ENCODE peak calls at places on chromosomes 2 and 18, in five cellular contexts. One of them, this sample, is unnamed.

GRCh38 chr18:45449761-45450227 is 165.5 kb upstream of the SLC14A2 start:
- DNase-seq in GM12892: no peak
- DNase-seq in A549: no peak
- DNase-seq in IMR-90: no peak
- DNase-seq in suprapubic skin: no peak
- DNase-seq in this sample: no peak

GRCh38 chr2:39265315-39265714 is 21.5 kb upstream of the CDKL4 start:
- DNase-seq in GM12892: no peak
- DNase-seq in A549: no peak
- DNase-seq in IMR-90: no peak
- DNase-seq in suprapubic skin: no peak
- DNase-seq in this sample: no peak

GRCh38 chr2:142742301-142743214 is 134.9 kb upstream of the KYNU start:
- DNase-seq in GM12892: no peak
- DNase-seq in A549: peak
- DNase-seq in IMR-90: peak
- DNase-seq in suprapubic skin: no peak
- DNase-seq in this sample: no peak

GRCh38 chr2:41832218-41832617 is 215.6 kb upstream of the PKDCC start:
- DNase-seq in GM12892: no peak
- DNase-seq in A549: no peak
- DNase-seq in IMR-90: no peak
- DNase-seq in suprapubic skin: no peak
- DNase-seq in this sample: no peak

GRCh38 chr18:41845563-41845962 is 109.5 kb upstream of the PIK3C3 start:
- DNase-seq in GM12892: no peak
- DNase-seq in A549: no peak
- DNase-seq in IMR-90: no peak
- DNase-seq in suprapubic skin: no peak
- DNase-seq in this sample: no peak

GRCh38 chr2:111919362-111919761 is 21.0 kb downstream of the MERTK start:
- DNase-seq in GM12892: no peak
- DNase-seq in A549: no peak
- DNase-seq in IMR-90: no peak
- DNase-seq in suprapubic skin: no peak
- DNase-seq in this sample: no peak

GRCh38 chr18:47036298-47036874 is 965 bp upstream of the ELOA2 start:
- DNase-seq in GM12892: no peak
- DNase-seq in A549: peak
- DNase-seq in IMR-90: peak
- DNase-seq in suprapubic skin: no peak
- DNase-seq in this sample: no peak

GRCh38 chr2:3739313-3739712 is 35.9 kb downstream of the DCDC2C start:
- DNase-seq in GM12892: no peak
- DNase-seq in A549: no peak
- DNase-seq in IMR-90: no peak
- DNase-seq in suprapubic skin: no peak
- DNase-seq in this sample: no peak

GRCh38 chr2:46769809-46770208 is 145.8 kb downstream of the MCFD2 start:
- DNase-seq in GM12892: no peak
- DNase-seq in A549: peak
- DNase-seq in IMR-90: peak
- DNase-seq in suprapubic skin: no peak
- DNase-seq in this sample: no peak

GRCh38 chr2:215880970-215881369 is 132.4 kb downstream of the MREG start:
- DNase-seq in GM12892: no peak
- DNase-seq in A549: no peak
- DNase-seq in IMR-90: peak
- DNase-seq in suprapubic skin: no peak
- DNase-seq in this sample: no peak

GRCh38 chr2:23757686-23758433 is 169.1 kb downstream of the ATAD2B start:
- DNase-seq in GM12892: no peak
- DNase-seq in A549: peak
- DNase-seq in IMR-90: peak
- DNase-seq in suprapubic skin: no peak
- DNase-seq in this sample: peak

GRCh38 chr2:172461591-172462392 is 34.4 kb downstream of the ITGA6 start:
- DNase-seq in GM12892: peak
- DNase-seq in A549: peak
- DNase-seq in IMR-90: peak
- DNase-seq in suprapubic skin: no peak
- DNase-seq in this sample: no peak

GRCh38 chr2:217393585-217394032 is 533.7 kb upstream of the TNP1 start:
- DNase-seq in GM12892: no peak
- DNase-seq in A549: peak
- DNase-seq in IMR-90: peak
- DNase-seq in suprapubic skin: peak
- DNase-seq in this sample: no peak

GRCh38 chr2:144509001-144509545 is 10.8 kb downstream of the ZEB2 start:
- DNase-seq in GM12892: no peak
- DNase-seq in A549: no peak
- DNase-seq in IMR-90: no peak
- DNase-seq in suprapubic skin: no peak
- DNase-seq in this sample: no peak

GRCh38 chr18:136433-136832 is 21.9 kb upstream of the USP14 start:
- DNase-seq in GM12892: no peak
- DNase-seq in A549: peak
- DNase-seq in IMR-90: no peak
- DNase-seq in suprapubic skin: no peak
- DNase-seq in this sample: peak

GRCh38 chr2:175004980-175005832 is at the start of gene CHN1:
- DNase-seq in GM12892: peak
- DNase-seq in A549: peak
- DNase-seq in IMR-90: peak
- DNase-seq in suprapubic skin: peak
- DNase-seq in this sample: peak

GRCh38 chr2:98480598-98480997 is 35.9 kb downstream of the INPP4A start:
- DNase-seq in GM12892: no peak
- DNase-seq in A549: no peak
- DNase-seq in IMR-90: no peak
- DNase-seq in suprapubic skin: no peak
- DNase-seq in this sample: no peak

GRCh38 chr2:10135296-10136089 is 13.0 kb downstream of the RRM2 start:
- DNase-seq in GM12892: no peak
- DNase-seq in A549: peak
- DNase-seq in IMR-90: peak
- DNase-seq in suprapubic skin: no peak
- DNase-seq in this sample: peak

GRCh38 chr18:61173579-61173978 is 159.7 kb upstream of the CDH20 start:
- DNase-seq in GM12892: no peak
- DNase-seq in A549: no peak
- DNase-seq in IMR-90: no peak
- DNase-seq in suprapubic skin: no peak
- DNase-seq in this sample: no peak

GRCh38 chr2:188138313-188138712 is 153.4 kb upstream of the GULP1 start:
- DNase-seq in GM12892: no peak
- DNase-seq in A549: no peak
- DNase-seq in IMR-90: no peak
- DNase-seq in suprapubic skin: no peak
- DNase-seq in this sample: no peak

GRCh38 chr2:84243788-84244627 is 215.1 kb downstream of the SUCLG1 start:
- DNase-seq in GM12892: no peak
- DNase-seq in A549: no peak
- DNase-seq in IMR-90: no peak
- DNase-seq in suprapubic skin: no peak
- DNase-seq in this sample: no peak

GRCh38 chr2:85248741-85249524 is 78.9 kb downstream of the TGOLN2 start:
- DNase-seq in GM12892: no peak
- DNase-seq in A549: peak
- DNase-seq in IMR-90: peak
- DNase-seq in suprapubic skin: no peak
- DNase-seq in this sample: peak

GRCh38 chr2:174337337-174338154 is 2.8 kb downstream of the SP9 start:
- DNase-seq in GM12892: no peak
- DNase-seq in A549: peak
- DNase-seq in IMR-90: no peak
- DNase-seq in suprapubic skin: no peak
- DNase-seq in this sample: no peak

GRCh38 chr2:32937602-32938450 is 8.9 kb upstream of the LTBP1 start:
- DNase-seq in GM12892: no peak
- DNase-seq in A549: no peak
- DNase-seq in IMR-90: peak
- DNase-seq in suprapubic skin: no peak
- DNase-seq in this sample: peak

GRCh38 chr2:44349506-44349905 is 11.8 kb downstream of the PREPL start:
- DNase-seq in GM12892: no peak
- DNase-seq in A549: no peak
- DNase-seq in IMR-90: no peak
- DNase-seq in suprapubic skin: no peak
- DNase-seq in this sample: no peak

GRCh38 chr18:54830260-54830659 is 2.0 kb downstream of the RAB27B start:
- DNase-seq in GM12892: no peak
- DNase-seq in A549: no peak
- DNase-seq in IMR-90: no peak
- DNase-seq in suprapubic skin: no peak
- DNase-seq in this sample: no peak

GRCh38 chr18:54825626-54826344 is 2.5 kb upstream of the RAB27B start:
- DNase-seq in GM12892: no peak
- DNase-seq in A549: no peak
- DNase-seq in IMR-90: no peak
- DNase-seq in suprapubic skin: no peak
- DNase-seq in this sample: no peak

GRCh38 chr18:54829856-54830255 is 1.6 kb downstream of the RAB27B start:
- DNase-seq in GM12892: no peak
- DNase-seq in A549: no peak
- DNase-seq in IMR-90: no peak
- DNase-seq in suprapubic skin: no peak
- DNase-seq in this sample: no peak

GRCh38 chr18:54828986-54829385 is 709 bp downstream of the RAB27B start:
- DNase-seq in GM12892: no peak
- DNase-seq in A549: no peak
- DNase-seq in IMR-90: no peak
- DNase-seq in suprapubic skin: no peak
- DNase-seq in this sample: no peak

DNA sequence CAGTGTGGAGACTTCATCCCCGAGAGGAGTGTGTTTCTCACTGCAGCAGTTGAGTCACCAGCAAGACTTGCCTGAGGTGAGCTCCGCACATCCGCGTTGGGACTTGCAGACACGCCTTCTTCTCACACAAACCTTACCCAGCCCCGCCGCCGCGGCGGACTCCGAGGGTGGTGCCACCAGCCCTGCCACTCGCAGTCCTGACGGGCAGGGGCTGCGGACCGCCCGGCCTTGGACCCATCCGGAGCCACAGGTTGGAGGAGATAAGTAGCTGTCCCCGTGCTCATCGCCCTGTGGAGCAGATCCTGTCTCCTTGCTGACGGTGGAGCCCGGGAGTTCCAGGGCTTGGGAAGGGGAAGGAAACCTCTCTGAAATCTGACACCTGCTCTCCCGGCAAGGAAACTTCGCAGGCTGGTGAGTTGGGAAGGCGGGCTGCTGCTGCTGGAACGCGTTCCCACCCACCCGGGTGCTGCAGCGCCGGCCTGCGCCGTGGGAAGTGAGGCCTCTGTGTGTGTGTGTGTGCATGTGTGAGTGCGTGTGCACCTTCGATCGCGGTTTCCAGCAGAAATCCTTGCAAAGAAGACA is at the start of gene RAB27B:
- DNase-seq in GM12892: no peak
- DNase-seq in A549: peak
- DNase-seq in IMR-90: peak
- DNase-seq in suprapubic skin: peak
- DNase-seq in this sample: peak
- TF ChIP-seq POLR2A in GM12892: no peak
- TF ChIP-seq POLR2A in A549: peak
- TF ChIP-seq POLR2A in IMR-90: no peak
- TF ChIP-seq POLR2A in suprapubic skin: no peak
- TF ChIP-seq POLR2A in this sample: peak

DNA sequence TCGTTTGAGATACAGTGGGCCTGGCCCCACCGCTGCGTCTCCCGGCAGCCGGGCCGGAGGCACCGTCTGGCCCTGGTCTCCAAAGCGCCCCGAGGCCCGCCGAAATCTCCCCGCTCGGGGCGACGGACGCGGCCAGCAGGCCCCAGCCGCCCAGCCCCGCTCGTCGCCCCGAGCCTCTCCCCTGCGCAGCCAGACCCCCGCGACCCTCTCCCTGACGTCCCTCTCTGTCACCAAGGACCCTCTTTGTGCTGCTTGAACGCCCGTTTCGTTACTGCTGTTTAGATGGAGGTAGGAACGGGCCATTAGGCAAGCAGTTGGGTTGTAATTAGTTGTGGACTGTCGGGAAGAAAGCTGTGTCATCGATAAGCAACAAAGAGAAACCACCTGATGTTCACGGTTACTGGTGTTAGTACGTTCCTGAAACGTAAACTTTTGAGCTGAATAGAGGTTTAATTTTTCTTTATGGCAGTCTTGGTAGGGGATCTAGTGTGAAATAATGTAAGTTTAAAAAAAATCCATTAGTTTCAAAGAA is 718 bp downstream of the UBXN4 start:
- DNase-seq in GM12892: peak
- DNase-seq in A549: peak
- DNase-seq in IMR-90: peak
- DNase-seq in suprapubic skin: no peak
- DNase-seq in this sample: no peak
- TF ChIP-seq POLR2A in GM12892: no peak
- TF ChIP-seq POLR2A in A549: no peak
- TF ChIP-seq POLR2A in IMR-90: peak
- TF ChIP-seq POLR2A in suprapubic skin: peak
- TF ChIP-seq POLR2A in this sample: no peak

GRCh38 chr2:237122214-237122666 is 36.6 kb downstream of the COPS8 start:
- DNase-seq in GM12892: peak
- DNase-seq in A549: peak
- DNase-seq in IMR-90: peak
- DNase-seq in suprapubic skin: peak
- DNase-seq in this sample: peak
- TF ChIP-seq POLR2A in GM12892: no peak
- TF ChIP-seq POLR2A in A549: no peak
- TF ChIP-seq POLR2A in IMR-90: peak
- TF ChIP-seq POLR2A in suprapubic skin: no peak
- TF ChIP-seq POLR2A in this sample: no peak

GRCh38 chr18:78138993-78139496 is 840.6 kb upstream of the SALL3 start:
- DNase-seq in GM12892: no peak
- DNase-seq in A549: no peak
- DNase-seq in IMR-90: no peak
- DNase-seq in suprapubic skin: no peak
- DNase-seq in this sample: no peak

GRCh38 chr18:78133729-78134128 is 845.9 kb upstream of the SALL3 start:
- DNase-seq in GM12892: no peak
- DNase-seq in A549: no peak
- DNase-seq in IMR-90: no peak
- DNase-seq in suprapubic skin: no peak
- DNase-seq in this sample: no peak

GRCh38 chr18:78140294-78140693 is 839.3 kb upstream of the SALL3 start:
- DNase-seq in GM12892: no peak
- DNase-seq in A549: no peak
- DNase-seq in IMR-90: no peak
- DNase-seq in suprapubic skin: no peak
- DNase-seq in this sample: no peak

DNA sequence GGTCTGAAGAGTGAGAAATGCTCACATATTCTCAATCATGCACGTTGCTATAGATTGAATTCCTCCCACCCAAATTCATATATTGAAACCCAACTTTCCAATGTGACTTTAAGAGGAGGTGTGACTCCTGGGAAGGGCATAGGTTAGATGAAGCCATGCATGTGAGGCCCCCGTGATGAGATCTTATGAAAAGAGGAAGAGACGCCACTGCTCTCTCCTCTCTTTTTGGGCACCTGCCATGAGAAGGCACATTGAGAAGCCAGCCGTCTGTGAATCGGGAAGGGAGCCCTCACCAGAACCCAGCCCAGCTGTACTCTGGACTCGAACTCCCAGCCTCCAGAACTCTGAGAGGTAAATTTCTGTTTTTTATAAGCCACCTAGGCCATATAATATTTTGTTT is 842.6 kb upstream of the SALL3 start:
- DNase-seq in GM12892: no peak
- DNase-seq in A549: no peak
- DNase-seq in IMR-90: no peak
- DNase-seq in suprapubic skin: no peak
- DNase-seq in this sample: no peak
- TF ChIP-seq POLR2A in GM12892: no peak
- TF ChIP-seq POLR2A in A549: no peak
- TF ChIP-seq POLR2A in IMR-90: no peak
- TF ChIP-seq POLR2A in suprapubic skin: no peak
- TF ChIP-seq POLR2A in this sample: no peak